ENCODE peak calls at places on chromosomes 12 and 14, in six cellular contexts. D is prostate gland, L is GM23338, I is A549, A is mammary epithelial cell, Q is GM12878. B is an unnamed sample. For H3K4me1, the result is how much of the 10 kb centered on the place peaks cover.

GRCh38 chr12:70068743-70069142 is 174.5 kb upstream of the CNOT2 start:
- DNase-seq in D (no peak), L (no peak), I (no peak), A (no peak), Q (no peak), B (no peak)

GRCh38 chr12:117105902-117106301 is 6.7 kb upstream of the TESC start:
- DNase-seq in D (peak), L (no peak), I (no peak), A (peak), Q (peak), B (peak)

GRCh38 chr14:50010752-50011151 is 105.6 kb downstream of the VCPKMT start:
- DNase-seq in D (no peak), L (no peak), I (no peak), A (no peak), Q (no peak), B (no peak)

GRCh38 chr12:105674871-105675699 is 344.6 kb downstream of the C12orf75 start:
- DNase-seq in D (no peak), L (no peak), I (no peak), A (no peak), Q (no peak), B (no peak)

GRCh38 chr14:44404599-44405349 is 102.3 kb downstream of the FSCB start:
- DNase-seq in D (no peak), L (no peak), I (no peak), A (no peak), Q (no peak), B (no peak)

GRCh38 chr14:71607056-71607455 is 325.2 kb upstream of the RGS6 start:
- DNase-seq in D (no peak), L (no peak), I (no peak), A (no peak), Q (no peak), B (no peak)

GRCh38 chr12:26691234-26691970 is 141.6 kb downstream of the ITPR2 start:
- DNase-seq in D (no peak), L (peak), I (peak), A (peak), Q (no peak), B (no peak)

GRCh38 chr14:56295743-56296142 is 177.5 kb downstream of the PELI2 start:
- DNase-seq in D (no peak), L (no peak), I (no peak), A (peak), Q (no peak), B (no peak)

GRCh38 chr12:75561921-75562320 is 50.5 kb upstream of the KRR1 start:
- DNase-seq in D (no peak), L (no peak), I (no peak), A (no peak), Q (no peak), B (no peak)

GRCh38 chr12:70590051-70590450 is 47.2 kb downstream of the PTPRB start:
- DNase-seq in D (peak), L (peak), I (peak), A (peak), Q (no peak), B (no peak)

GRCh38 chr14:38721822-38722431 is 381.1 kb downstream of the SEC23A start:
- DNase-seq in D (peak), L (peak), I (peak), A (peak), Q (peak), B (peak)

GRCh38 chr12:70842136-70842535 is 78.4 kb downstream of the PTPRR start:
- DNase-seq in D (no peak), L (no peak), I (no peak), A (no peak), Q (no peak), B (no peak)

GRCh38 chr14:105411017-105411941 is 8.3 kb upstream of the MTA1 start:
- DNase-seq in D (no peak), L (peak), I (peak), A (peak), Q (no peak), B (peak)

GRCh38 chr12:10406725-10407124 is 2.8 kb downstream of the KLRC4 start:
- DNase-seq in D (no peak), L (no peak), I (no peak), A (no peak), Q (no peak), B (peak)

GRCh38 chr12:94126067-94126466 is 22.3 kb upstream of the PLXNC1 start:
- DNase-seq in D (no peak), L (no peak), I (no peak), A (no peak), Q (no peak), B (no peak)

GRCh38 chr12:92141585-92142244 is 3.9 kb downstream of the BTG1 start:
- DNase-seq in D (no peak), L (peak), I (no peak), A (peak), Q (no peak), B (no peak)

GRCh38 chr12:129067482-129067881 is 214.2 kb downstream of the GLT1D1 start:
- DNase-seq in D (no peak), L (peak), I (no peak), A (no peak), Q (no peak), B (no peak)

GRCh38 chr12:124513297-124513867 is 54.0 kb downstream of the NCOR2 start:
- DNase-seq in D (no peak), L (peak), I (no peak), A (no peak), Q (no peak), B (no peak)

GRCh38 chr14:105858676-105859025 is 332.3 kb downstream of the TMEM121 start:
- DNase-seq in D (no peak), L (no peak), I (no peak), A (no peak), Q (no peak), B (no peak)

GRCh38 chr14:71451501-71451900 is 480.7 kb upstream of the RGS6 start:
- DNase-seq in D (no peak), L (no peak), I (no peak), A (no peak), Q (no peak), B (no peak)

GRCh38 chr12:104673294-104674062 is 216.7 kb downstream of the CHST11 start:
- DNase-seq in D (no peak), L (no peak), I (no peak), A (no peak), Q (no peak), B (no peak)

GRCh38 chr12:120091371-120092090 is 25.0 kb downstream of the RAB35 start:
- DNase-seq in D (no peak), L (no peak), I (no peak), A (no peak), Q (no peak), B (no peak)

GRCh38 chr12:15979096-15980091 is 68.3 kb downstream of the DERA start:
- DNase-seq in D (no peak), L (peak), I (peak), A (peak), Q (no peak), B (no peak)

GRCh38 chr14:50875359-50876090 is 3.7 kb downstream of the ABHD12B start:
- DNase-seq in D (no peak), L (no peak), I (no peak), A (no peak), Q (peak), B (no peak)

DNA sequence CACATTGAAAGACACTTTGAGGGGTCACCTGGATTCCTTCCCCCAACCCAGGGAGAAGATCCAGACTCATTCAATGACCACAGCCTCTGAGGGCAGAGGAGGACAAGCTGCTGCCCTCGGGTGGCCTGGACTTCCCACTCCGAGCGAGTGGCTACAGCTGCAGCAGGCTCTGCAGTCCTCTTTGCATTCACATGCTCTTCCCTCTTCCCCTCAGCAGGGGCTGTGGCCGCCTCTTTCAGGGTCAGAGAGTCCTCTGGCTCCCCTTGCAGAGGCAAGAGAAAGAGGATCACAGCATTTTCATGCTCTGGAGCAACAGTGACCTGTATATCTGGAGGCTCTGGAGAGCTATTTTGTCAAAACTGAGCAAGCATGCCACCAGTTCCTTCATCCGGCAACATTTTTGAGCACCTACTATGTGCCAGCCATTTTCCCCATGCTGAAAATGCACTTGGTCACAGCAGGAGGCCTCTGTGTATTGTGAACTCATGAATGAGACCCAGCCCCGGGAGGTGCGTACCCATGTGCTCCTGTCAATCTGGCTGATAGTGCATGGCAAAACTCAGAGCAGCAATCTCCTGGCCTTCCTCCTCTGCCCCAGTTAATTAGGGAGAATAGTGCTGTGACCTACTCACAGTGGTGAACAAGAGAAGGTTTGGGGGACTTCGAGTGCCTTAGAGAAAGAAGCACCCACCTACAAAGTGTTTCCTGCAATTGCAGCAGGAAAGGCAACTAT is 42.9 kb upstream of the KCNA5 start:
- DNase-seq in D (no peak), L (no peak), I (no peak), A (no peak), Q (no peak), B (peak)
- TF ChIP-seq CTCF in D (no peak), L (no peak), I (no peak), A (no peak), Q (no peak), B (no peak)

GRCh38 chr12:46452061-46452615 is 79.6 kb upstream of the SLC38A2 start:
- DNase-seq in D (no peak), L (no peak), I (no peak), A (peak), Q (no peak), B (no peak)
- H3K4me1 ChIP-seq in D (under half), L (under half), I (under half), A (half or more), Q (under half), B (under half)

DNA sequence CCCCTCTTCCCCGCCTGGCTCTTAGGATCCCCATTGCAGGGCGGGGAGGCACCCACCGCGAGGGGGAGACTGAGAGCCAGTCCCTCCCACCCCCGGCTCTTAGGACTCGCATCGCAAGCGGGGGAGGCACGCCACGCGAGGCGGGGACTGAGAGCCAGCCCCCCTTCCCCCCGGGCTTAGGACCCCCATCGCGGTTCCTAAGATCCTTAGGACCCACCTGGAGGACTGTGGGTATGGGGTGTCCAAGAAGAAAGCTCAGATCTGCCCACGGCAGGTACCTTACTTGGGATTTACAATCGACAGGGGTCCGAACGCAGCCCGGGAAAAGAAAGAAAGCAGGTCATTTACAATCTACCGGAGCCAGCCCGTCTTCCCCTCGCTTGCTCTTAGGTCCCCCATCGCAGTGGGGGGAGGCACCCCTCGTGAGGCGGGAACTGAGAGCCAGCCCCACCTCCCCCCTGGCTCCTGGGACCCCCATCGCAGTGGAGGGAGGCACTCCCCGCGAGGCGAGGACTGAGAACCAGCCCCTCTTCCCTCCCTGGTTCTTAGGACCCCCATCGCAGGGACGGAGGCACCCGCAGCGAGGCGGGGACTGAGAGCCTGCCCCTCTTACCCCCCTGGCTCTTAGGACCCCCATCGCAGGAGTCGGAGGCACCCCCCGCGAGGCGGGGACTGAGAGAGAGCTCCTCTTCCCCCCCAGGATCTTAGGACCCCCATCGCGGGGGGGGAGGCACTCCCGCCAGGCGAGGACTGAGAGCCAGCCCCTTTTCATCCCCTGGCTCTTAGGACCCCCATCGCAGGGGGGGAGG is 43.7 kb downstream of the DDX11 start:
- DNase-seq in D (peak), L (peak), I (peak), A (peak), Q (no peak), B (no peak)
- H3K27ac ChIP-seq in D (no peak), L (no peak), I (peak), A (no peak), Q (no peak), B (no peak)

GRCh38 chr12:31737345-31737744 is 8.5 kb upstream of the AMN1 start:
- DNase-seq in D (no peak), L (no peak), I (no peak), A (no peak), Q (no peak), B (no peak)

GRCh38 chr12:31737763-31738162 is 8.9 kb upstream of the AMN1 start:
- DNase-seq in D (no peak), L (no peak), I (no peak), A (no peak), Q (no peak), B (no peak)

GRCh38 chr12:31736472-31736871 is 7.7 kb upstream of the AMN1 start:
- DNase-seq in D (no peak), L (no peak), I (no peak), A (peak), Q (no peak), B (no peak)

GRCh38 chr12:31742891-31743290 is 14.1 kb upstream of the AMN1 start:
- DNase-seq in D (no peak), L (no peak), I (no peak), A (no peak), Q (no peak), B (no peak)

GRCh38 chr12:31740618-31741017 is 11.8 kb upstream of the AMN1 start:
- DNase-seq in D (no peak), L (no peak), I (no peak), A (no peak), Q (no peak), B (no peak)
- TF ChIP-seq CTCF in D (no peak), L (no peak), I (no peak), A (no peak), Q (no peak), B (no peak)

GRCh38 chr12:65630555-65630954 is 193.7 kb upstream of the HMGA2 start:
- DNase-seq in D (no peak), L (no peak), I (no peak), A (no peak), Q (no peak), B (no peak)
- H3K4me1 ChIP-seq in D (under half), L (under half), I (under half), A (under half), Q (under half), B (under half)

GRCh38 chr12:103331643-103332042 is 164.1 kb downstream of the C12orf42 start:
- DNase-seq in D (no peak), L (peak), I (no peak), A (no peak), Q (no peak), B (peak)
- H3K27ac ChIP-seq in D (no peak), L (no peak), I (no peak), A (no peak), Q (no peak), B (no peak)

GRCh38 chr14:52000019-52000582 is 10.8 kb downstream of the RTRAF start:
- DNase-seq in D (no peak), L (no peak), I (no peak), A (no peak), Q (no peak), B (no peak)

GRCh38 chr14:52000631-52001030 is 11.3 kb downstream of the RTRAF start:
- DNase-seq in D (no peak), L (no peak), I (no peak), A (no peak), Q (no peak), B (no peak)

GRCh38 chr14:51998348-51998747 is 9.0 kb downstream of the RTRAF start:
- DNase-seq in D (no peak), L (no peak), I (no peak), A (no peak), Q (no peak), B (no peak)

GRCh38 chr14:51996148-51996746 is 6.9 kb downstream of the RTRAF start:
- DNase-seq in D (no peak), L (peak), I (no peak), A (no peak), Q (no peak), B (no peak)

GRCh38 chr14:51999084-51999483 is 9.7 kb downstream of the RTRAF start:
- DNase-seq in D (no peak), L (no peak), I (no peak), A (no peak), Q (no peak), B (no peak)
- TF ChIP-seq CTCF in D (no peak), L (no peak), I (no peak), A (no peak), Q (no peak), B (no peak)